ENCODE peak calls at places on chromosomes 16 and 17, in four cellular contexts. U is mesenchymal stem cell, N is neural progenitor cell, G is H9. F is an unnamed sample.

GRCh38 chr17:74526681-74527080 is 4.6 kb downstream of the CD300LB start:
- DNase-seq in U (no peak), N (no peak), G (no peak), F (no peak)

GRCh38 chr17:58242171-58242784 is 3.9 kb downstream of the LPO start:
- DNase-seq in U (no peak), N (no peak), G (peak; percentile 70), F (no peak)

GRCh38 chr17:31072186-31072585 is 22.6 kb upstream of the NF1 start:
- DNase-seq in U (peak; percentile 72), N (peak; percentile 63), G (no peak), F (no peak)

GRCh38 chr17:82517230-82517865 is 2.2 kb upstream of the FOXK2 start:
- DNase-seq in U (no peak), N (no peak), G (no peak), F (no peak)

GRCh38 chr16:19809121-19809635 is 75.5 kb downstream of the GPRC5B start:
- DNase-seq in U (peak; percentile 24), N (no peak), G (no peak), F (no peak)

GRCh38 chr17:1056761-1057160 is 59.8 kb downstream of the TIMM22 start:
- DNase-seq in U (no peak), N (peak; percentile 54), G (no peak), F (no peak)

GRCh38 chr16:11049396-11050059 is 105.2 kb downstream of the CLEC16A start:
- DNase-seq in U (no peak), N (peak; percentile 45), G (peak; percentile 42), F (no peak)

GRCh38 chr16:84357191-84357651 is 11.1 kb upstream of the ATP2C2 start:
- DNase-seq in U (no peak), N (no peak), G (no peak), F (no peak)

GRCh38 chr17:16407911-16408588 is 7.3 kb upstream of the TRPV2 start:
- DNase-seq in U (peak; percentile 75), N (peak; percentile 58), G (peak; percentile 75), F (peak; percentile 70)

GRCh38 chr17:82696916-82697807 is 1.3 kb downstream of the RAB40B start:
- DNase-seq in U (no peak), N (peak; percentile 38), G (peak; percentile 54), F (no peak)

GRCh38 chr17:30379303-30380105 is 777 bp downstream of the CPD start:
- DNase-seq in U (peak; percentile 20), N (peak; percentile 49), G (peak; percentile 52), F (peak; percentile 34)

GRCh38 chr16:11121909-11122692 is 133.9 kb downstream of the SOCS1 start:
- DNase-seq in U (no peak), N (no peak), G (no peak), F (no peak)

GRCh38 chr17:60138769-60139437 is 10.9 kb upstream of the CA4 start:
- DNase-seq in U (no peak), N (no peak), G (no peak), F (no peak)

GRCh38 chr17:57606111-57606875 is 138.8 kb downstream of the CCDC182 start:
- DNase-seq in U (no peak), N (no peak), G (no peak), F (no peak)

GRCh38 chr17:80772906-80773242 is 218.8 kb upstream of the CHMP6 start:
- DNase-seq in U (no peak), N (no peak), G (no peak), F (no peak)

GRCh38 chr17:67613961-67614360 is 103.8 kb upstream of the NOL11 start:
- DNase-seq in U (no peak), N (no peak), G (no peak), F (no peak)

GRCh38 chr17:41691031-41691777 is 2.5 kb downstream of the EIF1 start:
- DNase-seq in U (peak; percentile 22), N (no peak), G (no peak), F (no peak)
- H3K9ac ChIP-seq in U (peak overlapping the region; percentile 99), N (no peak overlapping the region), G (no peak overlapping the region), F (no peak overlapping the region)

GRCh38 chr17:27535975-27536374 is 79.7 kb downstream of the KSR1 start:
- DNase-seq in U (no peak), N (no peak), G (no peak), F (no peak)
- H3K27ac ChIP-seq in U (peak overlapping the region; percentile 85), N (no peak overlapping the region), G (no peak overlapping the region), F (peak overlapping the region; percentile 79)

GRCh38 chr16:1494129-1494640 is 1.0 kb downstream of the TELO2 start:
- DNase-seq in U (peak; percentile 80), N (peak; percentile 48), G (peak; percentile 54), F (peak; percentile 31)

GRCh38 chr16:1492923-1493745 is at the start of gene TELO2:
- DNase-seq in U (peak; percentile 77), N (peak; percentile 92), G (peak; percentile 77), F (peak; percentile 86)

GRCh38 chr16:1493746-1494094 is 560 bp downstream of the TELO2 start:
- DNase-seq in U (peak; percentile 42), N (peak; percentile 60), G (no peak), F (no peak)

GRCh38 chr16:1491327-1491726 is 1.8 kb upstream of the TELO2 start:
- DNase-seq in U (no peak), N (no peak), G (no peak), F (no peak)

DNA sequence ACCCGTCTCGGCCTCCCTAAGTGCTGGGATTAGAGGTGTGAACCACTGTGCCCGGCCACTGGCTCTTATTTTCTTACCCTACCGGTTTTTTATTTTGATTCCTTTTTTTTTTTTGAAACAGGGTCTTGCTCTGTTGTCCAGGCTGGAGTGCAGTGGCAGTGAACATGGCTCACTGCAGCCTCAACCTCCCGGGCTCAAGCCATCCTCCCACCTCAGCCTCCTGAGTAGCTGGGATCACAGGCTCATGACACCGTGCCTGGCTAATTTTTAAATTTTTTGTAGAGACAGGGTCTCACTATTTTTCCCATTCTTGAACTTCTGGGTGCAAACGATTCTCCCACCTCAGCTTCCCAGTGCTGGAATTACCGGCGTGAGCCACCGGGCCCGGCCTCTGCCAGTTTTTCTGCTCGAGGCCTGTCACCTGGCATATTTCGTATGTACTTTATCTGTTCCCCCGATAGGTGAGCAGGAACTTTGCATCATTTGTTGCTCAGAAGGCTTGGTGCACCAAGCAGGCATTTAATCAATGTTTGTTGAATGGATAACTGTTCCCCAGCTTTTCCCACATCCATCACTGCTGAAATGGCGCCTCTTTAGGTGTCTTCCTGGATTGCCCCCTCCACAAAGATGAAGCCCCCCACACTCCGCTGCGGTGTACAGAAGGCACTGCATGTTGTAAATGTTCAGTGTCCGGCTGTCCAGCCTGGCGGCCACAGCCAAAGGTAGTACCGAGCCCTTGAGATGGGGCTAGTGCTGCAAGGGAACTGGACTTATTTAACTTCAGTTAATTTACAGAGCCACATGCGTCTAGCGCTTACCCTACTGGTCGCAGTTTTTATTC is 858 bp upstream of the TELO2 start:
- DNase-seq in U (no peak), N (no peak), G (no peak), F (no peak)
- H3K9ac ChIP-seq in U (peak overlapping the region; percentile 89), N (no peak overlapping the region), G (peak overlapping the region; percentile 82), F (peak overlapping the region; percentile 64)

GRCh38 chr17:40316571-40317344 is 7.8 kb downstream of the RARA start:
- DNase-seq in U (peak; percentile 86), N (peak; percentile 85), G (peak; percentile 79), F (peak; percentile 76)
- H3K27ac ChIP-seq in U (peak overlapping the region; percentile 95), N (no peak overlapping the region), G (no peak overlapping the region), F (peak overlapping the region; percentile 81)

DNA sequence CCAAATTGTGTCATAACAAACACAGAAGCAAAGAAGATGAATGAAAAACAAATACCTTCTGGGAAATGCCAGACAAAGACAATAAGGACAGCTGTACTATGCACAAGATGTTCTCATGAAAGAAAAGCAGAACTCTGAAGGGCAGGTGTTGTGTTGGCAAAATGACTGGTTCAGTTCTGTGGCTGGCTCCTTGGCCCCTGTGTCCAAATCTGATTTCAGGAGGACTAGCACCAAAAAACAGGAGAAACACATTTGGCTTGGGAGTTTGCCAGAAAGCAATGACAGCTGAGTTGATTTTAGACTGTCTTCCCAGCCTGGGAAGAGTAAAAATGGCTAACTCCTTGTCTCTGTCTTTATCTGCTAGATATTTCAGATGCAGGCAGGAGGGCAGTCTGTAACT is 989.2 kb downstream of the CDH11 start:
- DNase-seq in U (no peak), N (no peak), G (no peak), F (no peak)
- H3K9ac ChIP-seq in U (no peak overlapping the region), N (no peak overlapping the region), G (no peak overlapping the region), F (no peak overlapping the region)

DNA sequence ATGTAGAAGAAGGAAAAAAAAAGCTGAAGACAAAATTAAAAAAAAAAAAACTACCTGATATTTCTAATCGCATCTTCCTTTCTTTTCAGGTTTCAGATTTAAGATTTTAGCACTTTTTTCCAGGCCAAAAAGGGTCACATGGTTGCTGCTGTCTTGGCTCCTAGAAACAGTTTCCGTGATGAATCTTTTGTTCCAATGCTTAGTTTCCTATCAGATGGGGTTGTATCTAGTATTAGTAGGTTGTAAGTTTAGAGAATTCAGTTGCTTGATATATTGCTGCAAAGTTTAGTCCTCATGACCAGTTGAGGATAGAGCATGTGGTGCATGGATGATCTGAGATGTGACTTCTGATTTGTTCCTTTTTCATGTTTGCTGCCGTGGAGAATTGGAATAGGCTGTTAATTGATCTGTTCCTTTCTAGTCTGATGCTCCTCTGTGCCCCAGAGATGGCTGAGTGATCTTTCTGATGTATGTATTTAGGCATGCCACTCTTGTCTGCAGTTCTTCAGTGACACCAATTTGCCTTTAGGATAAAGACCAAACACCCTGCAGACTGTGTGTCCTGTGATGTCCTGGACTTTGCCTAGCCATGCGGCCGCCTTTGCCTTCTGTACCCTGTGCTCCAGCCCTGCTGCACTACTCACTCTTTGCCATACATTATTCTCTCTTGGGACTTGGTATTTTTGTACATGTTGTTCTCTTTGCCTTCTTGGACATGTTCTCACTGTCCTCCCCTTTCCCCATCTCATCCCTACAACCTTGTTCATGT is 94.0 kb downstream of the MRTFB start:
- DNase-seq in U (no peak), N (no peak), G (no peak), F (no peak)
- H3K27ac ChIP-seq in U (no peak overlapping the region), N (no peak overlapping the region), G (no peak overlapping the region), F (no peak overlapping the region)

GRCh38 chr17:17943281-17943984 is 28.8 kb downstream of the TOM1L2 start:
- DNase-seq in U (no peak), N (no peak), G (no peak), F (no peak)
- H3K9ac ChIP-seq in U (no peak overlapping the region), N (no peak overlapping the region), G (no peak overlapping the region), F (no peak overlapping the region)

GRCh38 chr17:50052822-50053653 is 2.9 kb upstream of the ITGA3 start:
- DNase-seq in U (peak; percentile 72), N (no peak), G (no peak), F (peak; percentile 46)
- H3K27ac ChIP-seq in U (peak overlapping the region; percentile 83), N (no peak overlapping the region), G (no peak overlapping the region), F (peak overlapping the region; percentile 8)

DNA sequence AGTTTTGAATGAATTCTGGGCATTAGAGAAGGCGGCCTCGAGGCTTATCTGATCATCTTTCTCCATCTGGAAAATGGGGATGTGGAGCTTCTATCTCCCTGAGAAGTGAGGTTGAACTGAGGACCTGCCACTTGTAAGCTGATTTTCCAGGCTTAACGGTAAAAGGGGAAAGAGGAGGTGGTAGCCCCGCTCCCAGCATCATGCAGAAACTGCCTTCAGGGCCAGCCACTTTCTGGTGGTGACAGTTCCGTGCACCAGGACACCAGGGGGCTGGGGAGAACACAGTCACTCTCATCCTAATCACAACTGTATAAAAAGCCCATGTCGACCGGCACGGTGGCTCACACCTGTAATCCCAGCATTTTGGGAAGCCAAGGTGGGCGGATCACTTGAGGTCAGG is 20.9 kb upstream of the CPSF4L start:
- DNase-seq in U (no peak), N (no peak), G (no peak), F (no peak)
- H3K9ac ChIP-seq in U (no peak overlapping the region), N (no peak overlapping the region), G (no peak overlapping the region), F (no peak overlapping the region)